ENCODE peak calls at places on chromosomes 16 and 17, in four cellular contexts. E is HL-60; N is effector memory CD4-positive, alpha-beta T cell; I is neuronal stem cell. O is an unnamed sample.

GRCh38 chr17:81125573-81126081 is 39.7 kb upstream of the PVALEF start:
- DNase-seq in E (peak), N (no peak), I (no peak), O (peak)

GRCh38 chr17:43995150-43995471 is 9.3 kb upstream of the NAGS start:
- DNase-seq in E (no peak), N (no peak), I (no peak), O (no peak)

GRCh38 chr17:13474073-13474800 is 127.5 kb downstream of the HS3ST3A1 start:
- DNase-seq in E (no peak), N (no peak), I (no peak), O (no peak)

GRCh38 chr16:60041671-60042070 is 1307.6 kb upstream of the GOT2 start:
- DNase-seq in E (no peak), N (no peak), I (no peak), O (no peak)

GRCh38 chr17:1050246-1050995 is 53.5 kb downstream of the TIMM22 start:
- DNase-seq in E (no peak), N (no peak), I (no peak), O (no peak)

GRCh38 chr16:10878644-10879498 is 1.9 kb downstream of the CIITA start:
- DNase-seq in E (no peak), N (no peak), I (no peak), O (peak)

GRCh38 chr17:38598536-38598935 is 7.2 kb downstream of the SRCIN1 start:
- DNase-seq in E (peak), N (no peak), I (peak), O (no peak)

GRCh38 chr16:83882118-83882879 is 16.6 kb upstream of the MLYCD start:
- DNase-seq in E (no peak), N (no peak), I (no peak), O (no peak)

GRCh38 chr17:80105762-80106161 is 4.4 kb downstream of the GAA start:
- DNase-seq in E (no peak), N (no peak), I (no peak), O (peak)

GRCh38 chr17:81131486-81132196 is 33.7 kb upstream of the PVALEF start:
- DNase-seq in E (no peak), N (no peak), I (no peak), O (no peak)

GRCh38 chr16:89270666-89271345 is 53.3 kb downstream of the ZNF778 start:
- DNase-seq in E (no peak), N (no peak), I (no peak), O (no peak)

GRCh38 chr17:58302171-58302918 is 21.6 kb upstream of the MPO start:
- DNase-seq in E (peak), N (no peak), I (no peak), O (no peak)

GRCh38 chr16:12784076-12784475 is 19.6 kb downstream of the CPPED1 start:
- DNase-seq in E (no peak), N (no peak), I (no peak), O (no peak)

GRCh38 chr17:13086142-13086769 is 68.4 kb upstream of the ELAC2 start:
- DNase-seq in E (no peak), N (no peak), I (no peak), O (no peak)

GRCh38 chr17:45107286-45107685 is 25.0 kb downstream of the PLCD3 start:
- DNase-seq in E (no peak), N (no peak), I (no peak), O (no peak)

GRCh38 chr16:26951950-26952349 is 114.8 kb upstream of the C16orf82 start:
- DNase-seq in E (no peak), N (no peak), I (no peak), O (no peak)

GRCh38 chr16:23509763-23510153 is 536 bp downstream of the GGA2 start:
- DNase-seq in E (no peak), N (peak), I (peak), O (no peak)

GRCh38 chr16:4800290-4801041 is 2.0 kb downstream of the ROGDI start:
- DNase-seq in E (peak), N (no peak), I (no peak), O (peak)

GRCh38 chr17:73320601-73321264 is 8.9 kb upstream of the CDC42EP4 start:
- DNase-seq in E (no peak), N (no peak), I (no peak), O (no peak)

GRCh38 chr16:2250652-2251280 is 621 bp downstream of the ECI1 start:
- DNase-seq in E (peak), N (peak), I (peak), O (no peak)

GRCh38 chr16:28101533-28101890 is 38.0 kb upstream of the GSG1L start:
- DNase-seq in E (no peak), N (no peak), I (no peak), O (no peak)

GRCh38 chr16:27639588-27640276 is 89.8 kb downstream of the KATNIP start:
- DNase-seq in E (peak), N (no peak), I (peak), O (peak)

GRCh38 chr17:27352481-27353460 is 58.9 kb downstream of the WSB1 start:
- DNase-seq in E (no peak), N (no peak), I (no peak), O (no peak)

GRCh38 chr16:78761427-78761826 is 662.0 kb downstream of the WWOX start:
- DNase-seq in E (no peak), N (no peak), I (peak), O (no peak)

GRCh38 chr16:15548482-15548891 is 94.5 kb downstream of the MARF1 start:
- DNase-seq in E (no peak), N (no peak), I (no peak), O (no peak)

GRCh38 chr17:74870512-74870911 is 2.3 kb downstream of the FDXR start:
- DNase-seq in E (no peak), N (no peak), I (no peak), O (no peak)

GRCh38 chr17:45368661-45369060 is 51.8 kb upstream of the MAP3K14 start:
- DNase-seq in E (no peak), N (no peak), I (no peak), O (no peak)

GRCh38 chr16:13936596-13937081 is 16.7 kb downstream of the ERCC4 start:
- DNase-seq in E (peak), N (no peak), I (no peak), O (no peak)

GRCh38 chr16:23026777-23027362 is 122.4 kb downstream of the USP31 start:
- DNase-seq in E (no peak), N (no peak), I (peak), O (no peak)

GRCh38 chr17:48409607-48410006 is 20.4 kb downstream of the SKAP1 start:
- DNase-seq in E (no peak), N (no peak), I (no peak), O (no peak)

GRCh38 chr17:79038545-79039135 is 14.7 kb downstream of the C1QTNF1 start:
- DNase-seq in E (no peak), N (no peak), I (no peak), O (no peak)

GRCh38 chr17:16477255-16477654 is 14.7 kb downstream of the LRRC75A start:
- DNase-seq in E (no peak), N (no peak), I (no peak), O (no peak)

GRCh38 chr17:9676084-9676483 is 30.8 kb downstream of the USP43 start:
- DNase-seq in E (no peak), N (no peak), I (no peak), O (no peak)

GRCh38 chr17:65235284-65235683 is 98.1 kb downstream of the RGS9 start:
- DNase-seq in E (no peak), N (no peak), I (no peak), O (no peak)

GRCh38 chr17:17342242-17342945 is 39.2 kb downstream of the NT5M start:
- DNase-seq in E (no peak), N (no peak), I (no peak), O (no peak)

GRCh38 chr17:45705123-45706009 is 78.8 kb upstream of the CRHR1 start:
- DNase-seq in E (no peak), N (no peak), I (no peak), O (no peak)

GRCh38 chr16:8905168-8905762 is 23.1 kb downstream of the LITAFD start:
- DNase-seq in E (peak), N (no peak), I (no peak), O (no peak)

GRCh38 chr16:57915267-57915666 is 55.7 kb downstream of the CNGB1 start:
- DNase-seq in E (no peak), N (no peak), I (no peak), O (no peak)

GRCh38 chr16:57918444-57918843 is 52.5 kb downstream of the CNGB1 start:
- DNase-seq in E (no peak), N (no peak), I (no peak), O (no peak)

GRCh38 chr16:57915811-57916479 is 55.0 kb downstream of the CNGB1 start:
- DNase-seq in E (no peak), N (no peak), I (no peak), O (no peak)

GRCh38 chr16:57918994-57919393 is 51.9 kb downstream of the CNGB1 start:
- DNase-seq in E (no peak), N (no peak), I (no peak), O (no peak)

DNA sequence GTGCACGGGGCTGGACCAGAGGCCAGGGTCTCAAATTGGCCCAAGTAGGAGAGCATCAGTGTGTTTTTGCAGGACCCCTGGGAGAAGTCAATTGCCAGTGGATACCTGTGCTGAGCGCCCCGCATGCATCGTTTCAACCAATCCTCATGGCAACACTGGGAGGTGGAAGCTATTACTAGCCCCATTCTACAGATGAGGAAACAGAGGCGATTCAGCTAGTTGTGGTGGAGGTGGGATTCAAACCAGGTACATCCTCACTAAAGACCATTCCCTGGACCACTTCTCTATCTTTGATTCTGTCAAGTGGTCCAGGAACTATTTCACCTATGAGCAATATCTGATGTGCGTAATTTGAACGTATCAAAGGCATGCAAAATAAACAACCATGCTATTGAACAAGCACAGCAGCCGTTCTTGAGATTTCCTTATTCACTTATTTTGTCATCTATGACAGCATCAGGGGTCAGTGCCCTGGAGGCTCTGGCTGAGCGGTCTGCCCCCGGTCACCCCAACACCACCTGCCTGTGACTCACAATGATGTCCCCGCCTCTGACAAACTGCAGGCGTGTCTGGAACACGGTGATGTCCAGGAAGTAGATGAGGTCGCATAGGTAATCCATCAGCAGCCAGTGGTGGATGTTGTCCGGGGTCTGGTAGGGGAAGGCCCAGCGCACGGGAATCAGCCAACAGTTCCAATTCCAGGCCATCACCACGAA is 54.0 kb downstream of the CNGB1 start:
- DNase-seq in E (no peak), N (no peak), I (no peak), O (no peak)
- H3K27ac ChIP-seq in E (no peak), N (no peak), I (no peak), O (no peak)

DNA sequence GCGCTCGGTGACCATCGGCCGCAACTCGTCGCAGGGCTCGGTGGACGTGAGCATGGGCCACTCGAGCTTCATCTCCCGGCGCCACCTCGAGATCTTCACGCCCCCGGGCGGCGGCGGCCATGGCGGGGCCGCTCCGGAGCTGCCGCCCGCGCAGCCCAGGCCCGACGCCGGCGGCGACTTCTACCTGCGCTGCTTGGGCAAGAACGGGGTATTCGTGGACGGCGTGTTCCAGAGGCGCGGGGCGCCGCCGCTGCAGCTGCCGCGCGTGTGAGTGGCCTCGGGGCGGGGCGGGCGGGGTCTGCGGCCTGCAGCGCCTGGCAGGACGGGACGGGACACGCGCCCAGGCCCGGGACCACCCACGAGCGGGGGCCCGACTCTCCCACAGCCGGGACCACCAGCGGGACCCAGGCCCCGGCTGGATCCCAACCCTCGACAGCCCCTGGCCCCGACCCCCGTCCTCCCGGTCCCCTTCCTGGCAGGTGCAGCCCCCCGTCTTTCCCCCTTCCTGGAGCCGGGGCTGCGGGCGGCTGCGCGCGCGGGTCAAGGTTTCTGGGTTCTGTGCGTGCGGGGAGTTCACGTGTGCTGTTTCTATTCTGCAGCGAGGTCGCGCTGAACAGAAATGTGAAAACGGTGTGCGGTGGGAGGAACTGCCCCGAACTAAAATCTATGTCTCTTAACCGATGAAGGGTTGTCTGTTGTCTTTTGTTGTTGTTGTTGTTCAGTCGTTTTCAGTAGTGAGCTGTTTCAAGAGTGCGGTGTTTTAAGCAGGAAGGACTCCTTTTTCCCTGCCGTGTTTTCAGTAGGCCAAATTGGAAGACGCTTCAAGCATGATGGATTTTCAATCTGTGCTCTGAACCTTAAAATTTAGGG is 744 bp downstream of the FOXK2 start:
- DNase-seq in E (peak), N (peak), I (no peak), O (peak)
- H3K27ac ChIP-seq in E (peak), N (peak), I (no peak), O (peak)

GRCh38 chr16:19878760-19879159 is 5.9 kb downstream of the GPRC5B start:
- DNase-seq in E (no peak), N (no peak), I (no peak), O (no peak)

GRCh38 chr16:19876501-19877059 is 8.1 kb downstream of the GPRC5B start:
- DNase-seq in E (no peak), N (no peak), I (no peak), O (no peak)

GRCh38 chr16:19881028-19881427 is 3.6 kb downstream of the GPRC5B start:
- DNase-seq in E (no peak), N (no peak), I (no peak), O (no peak)

GRCh38 chr16:19881783-19882182 is 2.9 kb downstream of the GPRC5B start:
- DNase-seq in E (no peak), N (no peak), I (no peak), O (no peak)

DNA sequence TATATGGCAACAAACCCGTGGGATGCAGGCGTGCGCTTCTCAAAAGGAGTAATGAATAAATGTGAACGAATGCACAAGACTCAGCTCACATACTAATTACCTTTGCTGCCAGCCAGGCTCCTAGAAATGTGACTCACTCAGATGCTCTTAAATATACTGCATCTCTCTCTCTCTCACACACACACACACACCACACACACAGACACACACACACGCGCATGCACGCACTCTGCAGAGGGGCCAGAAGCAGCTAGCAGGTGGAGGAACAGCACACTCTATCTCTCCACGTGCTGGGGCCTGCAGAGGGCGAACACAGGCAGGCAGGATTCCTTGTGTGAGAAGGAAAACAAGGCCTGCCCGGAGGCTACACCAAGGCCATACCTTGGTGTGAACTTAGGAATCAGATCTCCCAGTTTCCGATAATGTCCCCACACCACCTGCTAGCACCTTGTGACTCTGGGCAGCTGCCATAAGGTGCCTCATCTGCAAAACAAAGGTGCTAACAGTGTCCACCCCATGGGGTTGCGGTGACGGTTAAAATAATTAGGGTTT is 5.3 kb downstream of the GPRC5B start:
- DNase-seq in E (no peak), N (no peak), I (no peak), O (no peak)
- H3K27ac ChIP-seq in E (no peak), N (no peak), I (no peak), O (peak)

GRCh38 chr17:7133424-7133823 is 18.8 kb upstream of the ASGR2 start:
- DNase-seq in E (peak), N (no peak), I (peak), O (no peak)

GRCh38 chr17:7130626-7131467 is 16.2 kb upstream of the ASGR2 start:
- DNase-seq in E (no peak), N (no peak), I (no peak), O (no peak)

GRCh38 chr17:7129311-7129710 is 14.7 kb upstream of the ASGR2 start:
- DNase-seq in E (no peak), N (no peak), I (no peak), O (no peak)

GRCh38 chr17:7133916-7134315 is 19.3 kb upstream of the ASGR2 start:
- DNase-seq in E (no peak), N (no peak), I (no peak), O (no peak)

DNA sequence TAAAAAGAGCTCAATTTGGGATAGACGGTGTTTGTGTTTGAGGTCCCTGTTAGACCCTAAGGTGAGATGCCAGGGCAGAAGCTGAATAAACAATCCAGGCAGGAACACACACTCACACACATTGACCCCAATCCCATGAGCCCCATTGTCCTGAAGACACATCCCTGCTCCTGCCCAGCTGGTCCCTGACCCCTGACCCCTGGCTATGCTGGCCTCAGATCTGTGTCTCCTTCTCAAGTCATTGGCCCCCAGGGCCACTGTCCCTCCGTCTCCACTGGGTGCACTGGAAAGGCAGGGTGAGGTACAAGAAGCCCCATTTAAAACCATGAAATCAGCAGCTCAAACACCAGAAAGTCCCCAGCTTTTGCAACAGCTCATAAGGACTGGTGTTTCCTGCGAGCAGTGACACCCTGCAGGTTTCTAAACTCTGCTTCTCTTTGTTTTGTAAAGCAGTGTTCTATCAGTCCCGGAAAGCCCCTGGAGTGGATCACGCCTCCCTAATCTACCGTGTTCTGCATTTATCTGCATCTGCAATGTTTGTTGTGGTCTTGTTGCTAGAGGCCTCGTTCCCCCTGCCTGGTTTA is 18.0 kb upstream of the ASGR2 start:
- DNase-seq in E (peak), N (peak), I (peak), O (no peak)
- H3K27ac ChIP-seq in E (peak), N (peak), I (peak), O (peak)

GRCh38 chr17:50946891-50947843 is 81.0 kb upstream of the TOB1 start:
- DNase-seq in E (no peak), N (no peak), I (no peak), O (no peak)
- H3K27ac ChIP-seq in E (no peak), N (no peak), I (no peak), O (peak)

GRCh38 chr16:31114468-31114867 is 3.0 kb upstream of the KAT8 start:
- DNase-seq in E (no peak), N (no peak), I (no peak), O (no peak)

GRCh38 chr16:31120129-31120528 is 2.7 kb downstream of the KAT8 start:
- DNase-seq in E (no peak), N (no peak), I (no peak), O (no peak)

GRCh38 chr16:31113420-31114124 is 3.9 kb upstream of the KAT8 start:
- DNase-seq in E (peak), N (no peak), I (no peak), O (no peak)

GRCh38 chr16:31117384-31118222 is at the start of gene KAT8:
- DNase-seq in E (peak), N (peak), I (peak), O (peak)

GRCh38 chr16:31118223-31119155 is 1.0 kb downstream of the KAT8 start:
- DNase-seq in E (peak), N (no peak), I (no peak), O (no peak)
- H3K27ac ChIP-seq in E (peak), N (peak), I (no peak), O (peak)

O was measured in substantia nigra.